ENCODE peak calls at places on chromosomes 4 and X, in eight cellular contexts. One of them, this sample, is unnamed.

GRCh38 chr4:186621959-186622553 is 66.7 kb upstream of the MTNR1A start:
- DNase-seq in COR-L47: no peak
- DNase-seq in RCC 7860: no peak
- DNase-seq in kidney: no peak
- DNase-seq in HT-29: no peak
- DNase-seq in substantia nigra: no peak
- DNase-seq in type B pancreatic cell: no peak
- DNase-seq in HEK293T: no peak
- DNase-seq in this sample: no peak

GRCh38 chrX:65712005-65712861 is 44.8 kb downstream of the MSN start:
- DNase-seq in COR-L47: no peak
- DNase-seq in RCC 7860: no peak
- DNase-seq in kidney: no peak
- DNase-seq in HT-29: no peak
- DNase-seq in substantia nigra: no peak
- DNase-seq in type B pancreatic cell: no peak
- DNase-seq in HEK293T: no peak
- DNase-seq in this sample: no peak

GRCh38 chr4:96407651-96408342 is 567.9 kb downstream of the PDHA2 start:
- DNase-seq in COR-L47: peak
- DNase-seq in RCC 7860: no peak
- DNase-seq in kidney: no peak
- DNase-seq in HT-29: peak
- DNase-seq in substantia nigra: no peak
- DNase-seq in type B pancreatic cell: no peak
- DNase-seq in HEK293T: peak
- DNase-seq in this sample: no peak

GRCh38 chr4:38896940-38897339 is 29.3 kb downstream of the FAM114A1 start:
- DNase-seq in COR-L47: no peak
- DNase-seq in RCC 7860: no peak
- DNase-seq in kidney: no peak
- DNase-seq in HT-29: no peak
- DNase-seq in substantia nigra: no peak
- DNase-seq in type B pancreatic cell: no peak
- DNase-seq in HEK293T: no peak
- DNase-seq in this sample: no peak

GRCh38 chr4:141810038-141810701 is 173.8 kb downstream of the IL15 start:
- DNase-seq in COR-L47: no peak
- DNase-seq in RCC 7860: no peak
- DNase-seq in kidney: no peak
- DNase-seq in HT-29: no peak
- DNase-seq in substantia nigra: no peak
- DNase-seq in type B pancreatic cell: no peak
- DNase-seq in HEK293T: no peak
- DNase-seq in this sample: no peak

GRCh38 chr4:7255488-7255881 is 63.1 kb downstream of the SORCS2 start:
- DNase-seq in COR-L47: no peak
- DNase-seq in RCC 7860: no peak
- DNase-seq in kidney: peak
- DNase-seq in HT-29: no peak
- DNase-seq in substantia nigra: no peak
- DNase-seq in type B pancreatic cell: no peak
- DNase-seq in HEK293T: no peak
- DNase-seq in this sample: no peak

GRCh38 chr4:116500225-116500624 is 585.2 kb downstream of the TRAM1L1 start:
- DNase-seq in COR-L47: no peak
- DNase-seq in RCC 7860: no peak
- DNase-seq in kidney: no peak
- DNase-seq in HT-29: no peak
- DNase-seq in substantia nigra: no peak
- DNase-seq in type B pancreatic cell: no peak
- DNase-seq in HEK293T: no peak
- DNase-seq in this sample: no peak

GRCh38 chr4:82802906-82803305 is 4.3 kb upstream of the SCD5 start:
- DNase-seq in COR-L47: no peak
- DNase-seq in RCC 7860: no peak
- DNase-seq in kidney: no peak
- DNase-seq in HT-29: no peak
- DNase-seq in substantia nigra: no peak
- DNase-seq in type B pancreatic cell: no peak
- DNase-seq in HEK293T: no peak
- DNase-seq in this sample: no peak

GRCh38 chr4:119138046-119138445 is 2.4 kb downstream of the MYOZ2 start:
- DNase-seq in COR-L47: no peak
- DNase-seq in RCC 7860: no peak
- DNase-seq in kidney: no peak
- DNase-seq in HT-29: no peak
- DNase-seq in substantia nigra: no peak
- DNase-seq in type B pancreatic cell: no peak
- DNase-seq in HEK293T: no peak
- DNase-seq in this sample: no peak

GRCh38 chrX:499870-500364 is 113.2 kb upstream of the PPP2R3B start:
- DNase-seq in COR-L47: no peak
- DNase-seq in RCC 7860: no peak
- DNase-seq in kidney: no peak
- DNase-seq in HT-29: no peak
- DNase-seq in substantia nigra: no peak
- DNase-seq in type B pancreatic cell: no peak
- DNase-seq in HEK293T: no peak
- DNase-seq in this sample: no peak

GRCh38 chr4:67403342-67403741 is 142.0 kb downstream of the CENPC start:
- DNase-seq in COR-L47: no peak
- DNase-seq in RCC 7860: no peak
- DNase-seq in kidney: no peak
- DNase-seq in HT-29: no peak
- DNase-seq in substantia nigra: no peak
- DNase-seq in type B pancreatic cell: no peak
- DNase-seq in HEK293T: no peak
- DNase-seq in this sample: no peak

GRCh38 chr4:118824141-118824540 is 11.8 kb downstream of the SEC24D start:
- DNase-seq in COR-L47: no peak
- DNase-seq in RCC 7860: no peak
- DNase-seq in kidney: no peak
- DNase-seq in HT-29: no peak
- DNase-seq in substantia nigra: no peak
- DNase-seq in type B pancreatic cell: no peak
- DNase-seq in HEK293T: no peak
- DNase-seq in this sample: no peak

GRCh38 chrX:29617276-29617675 is 598.1 kb upstream of the MAGEB2 start:
- DNase-seq in COR-L47: no peak
- DNase-seq in RCC 7860: peak
- DNase-seq in kidney: no peak
- DNase-seq in HT-29: no peak
- DNase-seq in substantia nigra: no peak
- DNase-seq in type B pancreatic cell: no peak
- DNase-seq in HEK293T: no peak
- DNase-seq in this sample: no peak

GRCh38 chrX:19552793-19553192 is 37.5 kb upstream of the MAP3K15 start:
- DNase-seq in COR-L47: no peak
- DNase-seq in RCC 7860: no peak
- DNase-seq in kidney: no peak
- DNase-seq in HT-29: no peak
- DNase-seq in substantia nigra: no peak
- DNase-seq in type B pancreatic cell: no peak
- DNase-seq in HEK293T: no peak
- DNase-seq in this sample: no peak

GRCh38 chr4:151604238-151604637 is 156.6 kb downstream of the GATB start:
- DNase-seq in COR-L47: peak
- DNase-seq in RCC 7860: no peak
- DNase-seq in kidney: no peak
- DNase-seq in HT-29: peak
- DNase-seq in substantia nigra: no peak
- DNase-seq in type B pancreatic cell: no peak
- DNase-seq in HEK293T: peak
- DNase-seq in this sample: no peak

GRCh38 chr4:111283066-111283677 is 660.3 kb upstream of the PITX2 start:
- DNase-seq in COR-L47: no peak
- DNase-seq in RCC 7860: peak
- DNase-seq in kidney: no peak
- DNase-seq in HT-29: peak
- DNase-seq in substantia nigra: peak
- DNase-seq in type B pancreatic cell: peak
- DNase-seq in HEK293T: peak
- DNase-seq in this sample: peak

GRCh38 chr4:113636438-113636818 is 125.1 kb downstream of the CAMK2D start:
- DNase-seq in COR-L47: no peak
- DNase-seq in RCC 7860: no peak
- DNase-seq in kidney: no peak
- DNase-seq in HT-29: peak
- DNase-seq in substantia nigra: no peak
- DNase-seq in type B pancreatic cell: no peak
- DNase-seq in HEK293T: no peak
- DNase-seq in this sample: no peak

GRCh38 chr4:153850525-153851280 is 61.8 kb upstream of the SFRP2 start:
- DNase-seq in COR-L47: no peak
- DNase-seq in RCC 7860: no peak
- DNase-seq in kidney: no peak
- DNase-seq in HT-29: no peak
- DNase-seq in substantia nigra: no peak
- DNase-seq in type B pancreatic cell: no peak
- DNase-seq in HEK293T: no peak
- DNase-seq in this sample: no peak

GRCh38 chrX:103688949-103689348 is 2.5 kb upstream of the MORF4L2 start:
- DNase-seq in COR-L47: peak
- DNase-seq in RCC 7860: peak
- DNase-seq in kidney: no peak
- DNase-seq in HT-29: peak
- DNase-seq in substantia nigra: no peak
- DNase-seq in type B pancreatic cell: no peak
- DNase-seq in HEK293T: peak
- DNase-seq in this sample: peak

GRCh38 chrX:95733426-95733825 is 951.2 kb upstream of the DIAPH2 start:
- DNase-seq in COR-L47: no peak
- DNase-seq in RCC 7860: no peak
- DNase-seq in kidney: no peak
- DNase-seq in HT-29: no peak
- DNase-seq in substantia nigra: no peak
- DNase-seq in type B pancreatic cell: no peak
- DNase-seq in HEK293T: no peak
- DNase-seq in this sample: peak

GRCh38 chr4:174451897-174452296 is 70.4 kb downstream of the HPGD start:
- DNase-seq in COR-L47: peak
- DNase-seq in RCC 7860: no peak
- DNase-seq in kidney: no peak
- DNase-seq in HT-29: no peak
- DNase-seq in substantia nigra: no peak
- DNase-seq in type B pancreatic cell: no peak
- DNase-seq in HEK293T: no peak
- DNase-seq in this sample: no peak